ENCODE peak calls at places on chromosomes 7 and 10, in four cellular contexts. One of them, this sample, is unnamed.

GRCh38 chr10:7318836-7319235 is 92.0 kb downstream of the SFMBT2 start:
- ATAC-seq in effector memory CD8-positive, alpha-beta T cell: no peak
- ATAC-seq in HCT116: no peak
- ATAC-seq in right cardiac atrium: peak; percentile 70
- ATAC-seq in this sample: no peak

GRCh38 chr7:116417593-116418345 is 81.8 kb upstream of the CAV2 start:
- ATAC-seq in effector memory CD8-positive, alpha-beta T cell: no peak
- ATAC-seq in HCT116: peak; percentile 74
- ATAC-seq in right cardiac atrium: peak; percentile 71
- ATAC-seq in this sample: no peak

GRCh38 chr10:6296456-6297214 is 93.9 kb downstream of the PFKFB3 start:
- ATAC-seq in effector memory CD8-positive, alpha-beta T cell: no peak
- ATAC-seq in HCT116: no peak
- ATAC-seq in right cardiac atrium: peak; percentile 37
- ATAC-seq in this sample: no peak

GRCh38 chr10:93081834-93082233 is 8.1 kb downstream of the CYP26A1 start:
- ATAC-seq in effector memory CD8-positive, alpha-beta T cell: no peak
- ATAC-seq in HCT116: no peak
- ATAC-seq in right cardiac atrium: no peak
- ATAC-seq in this sample: no peak

GRCh38 chr10:8054243-8054497 is 318 bp upstream of the GATA3 start:
- ATAC-seq in effector memory CD8-positive, alpha-beta T cell: peak; percentile 2
- ATAC-seq in HCT116: peak; percentile 11
- ATAC-seq in right cardiac atrium: peak; percentile 42
- ATAC-seq in this sample: no peak

GRCh38 chr7:132919776-132920175 is 162.1 kb downstream of the CHCHD3 start:
- ATAC-seq in effector memory CD8-positive, alpha-beta T cell: no peak
- ATAC-seq in HCT116: no peak
- ATAC-seq in right cardiac atrium: no peak
- ATAC-seq in this sample: no peak

GRCh38 chr7:92699560-92699959 is 109.4 kb upstream of the FAM133B start:
- ATAC-seq in effector memory CD8-positive, alpha-beta T cell: no peak
- ATAC-seq in HCT116: no peak
- ATAC-seq in right cardiac atrium: no peak
- ATAC-seq in this sample: no peak

GRCh38 chr10:117553815-117554172 is 11.2 kb downstream of the EMX2 start:
- ATAC-seq in effector memory CD8-positive, alpha-beta T cell: no peak
- ATAC-seq in HCT116: no peak
- ATAC-seq in right cardiac atrium: no peak
- ATAC-seq in this sample: no peak

GRCh38 chr10:4820804-4821401 is 5.1 kb upstream of the AKR1E2 start:
- ATAC-seq in effector memory CD8-positive, alpha-beta T cell: no peak
- ATAC-seq in HCT116: no peak
- ATAC-seq in right cardiac atrium: peak; percentile 84
- ATAC-seq in this sample: peak; percentile 34

GRCh38 chr7:125926621-125927020 is 997.0 kb upstream of the POT1 start:
- ATAC-seq in effector memory CD8-positive, alpha-beta T cell: no peak
- ATAC-seq in HCT116: no peak
- ATAC-seq in right cardiac atrium: no peak
- ATAC-seq in this sample: no peak

GRCh38 chr10:110883924-110884323 is 12.2 kb downstream of the PDCD4 start:
- ATAC-seq in effector memory CD8-positive, alpha-beta T cell: peak; percentile 31
- ATAC-seq in HCT116: no peak
- ATAC-seq in right cardiac atrium: peak; percentile 20
- ATAC-seq in this sample: no peak

GRCh38 chr7:20470726-20471125 is 140.0 kb downstream of the ITGB8 start:
- ATAC-seq in effector memory CD8-positive, alpha-beta T cell: no peak
- ATAC-seq in HCT116: no peak
- ATAC-seq in right cardiac atrium: no peak
- ATAC-seq in this sample: no peak

GRCh38 chr10:5818894-5819293 is 5.7 kb upstream of the GDI2 start:
- ATAC-seq in effector memory CD8-positive, alpha-beta T cell: no peak
- ATAC-seq in HCT116: no peak
- ATAC-seq in right cardiac atrium: no peak
- ATAC-seq in this sample: no peak

GRCh38 chr10:26445411-26446031 is 7.4 kb downstream of the APBB1IP start:
- ATAC-seq in effector memory CD8-positive, alpha-beta T cell: no peak
- ATAC-seq in HCT116: no peak
- ATAC-seq in right cardiac atrium: no peak
- ATAC-seq in this sample: no peak

GRCh38 chr7:24580283-24580946 is 7.2 kb downstream of the PALS2 start:
- ATAC-seq in effector memory CD8-positive, alpha-beta T cell: no peak
- ATAC-seq in HCT116: no peak
- ATAC-seq in right cardiac atrium: no peak
- ATAC-seq in this sample: peak; percentile 77

GRCh38 chr7:123727071-123727837 is 21.5 kb downstream of the WASL start:
- ATAC-seq in effector memory CD8-positive, alpha-beta T cell: no peak
- ATAC-seq in HCT116: no peak
- ATAC-seq in right cardiac atrium: peak; percentile 54
- ATAC-seq in this sample: no peak

GRCh38 chr10:89421018-89421476 is 6.7 kb downstream of the IFIT5 start:
- ATAC-seq in effector memory CD8-positive, alpha-beta T cell: no peak
- ATAC-seq in HCT116: no peak
- ATAC-seq in right cardiac atrium: no peak
- ATAC-seq in this sample: peak; percentile 91

GRCh38 chr7:80791509-80791929 is 127.3 kb downstream of the SEMA3C start:
- ATAC-seq in effector memory CD8-positive, alpha-beta T cell: no peak
- ATAC-seq in HCT116: no peak
- ATAC-seq in right cardiac atrium: peak; percentile 77
- ATAC-seq in this sample: no peak

GRCh38 chr7:150476285-150476684 is 25.9 kb downstream of the GIMAP8 start:
- ATAC-seq in effector memory CD8-positive, alpha-beta T cell: peak; percentile 38
- ATAC-seq in HCT116: no peak
- ATAC-seq in right cardiac atrium: no peak
- ATAC-seq in this sample: no peak

GRCh38 chr7:26459794-26460193 is 168.1 kb downstream of the SNX10 start:
- ATAC-seq in effector memory CD8-positive, alpha-beta T cell: no peak
- ATAC-seq in HCT116: no peak
- ATAC-seq in right cardiac atrium: no peak
- ATAC-seq in this sample: no peak

GRCh38 chr10:127824826-127825225 is 67.9 kb downstream of the CLRN3 start:
- ATAC-seq in effector memory CD8-positive, alpha-beta T cell: no peak
- ATAC-seq in HCT116: no peak
- ATAC-seq in right cardiac atrium: no peak
- ATAC-seq in this sample: no peak

GRCh38 chr10:76738991-76739390 is 898.6 kb downstream of the KCNMA1 start:
- ATAC-seq in effector memory CD8-positive, alpha-beta T cell: no peak
- ATAC-seq in HCT116: no peak
- ATAC-seq in right cardiac atrium: no peak
- ATAC-seq in this sample: no peak

GRCh38 chr10:44898665-44899064 is 12.5 kb upstream of the TMEM72 start:
- ATAC-seq in effector memory CD8-positive, alpha-beta T cell: no peak
- ATAC-seq in HCT116: no peak
- ATAC-seq in right cardiac atrium: no peak
- ATAC-seq in this sample: no peak

This sample was measured in esophagus mucosa.